ENCODE peak calls at places on chromosome 10, in seven cellular contexts. One of them, this sample, is unnamed.

GRCh38 chr10:42995537-42995936 is 81.3 kb upstream of the RET start:
- DNase-seq in left ventricle myocardium inferior: no peak
- DNase-seq in mammary epithelial cell: no peak
- DNase-seq in uterus: no peak
- DNase-seq in Peyer's patch: no peak
- DNase-seq in HCT116: no peak
- DNase-seq in IMR-90: no peak
- DNase-seq in this sample: no peak

GRCh38 chr10:124184208-124184820 is 90.9 kb upstream of the CHST15 start:
- DNase-seq in IMR-90: no peak
- DNase-seq in HCT116: no peak
- DNase-seq in uterus: no peak
- DNase-seq in left ventricle myocardium inferior: no peak
- DNase-seq in Peyer's patch: no peak
- DNase-seq in mammary epithelial cell: no peak
- DNase-seq in this sample: no peak

GRCh38 chr10:47348661-47349470 is 703 bp downstream of the RBP3 start:
- DNase-seq in uterus: no peak
- DNase-seq in IMR-90: no peak
- DNase-seq in mammary epithelial cell: no peak
- DNase-seq in Peyer's patch: no peak
- DNase-seq in left ventricle myocardium inferior: no peak
- DNase-seq in HCT116: no peak
- DNase-seq in this sample: no peak

GRCh38 chr10:18988338-18988737 is 60.3 kb upstream of the MALRD1 start:
- DNase-seq in IMR-90: no peak
- DNase-seq in HCT116: no peak
- DNase-seq in Peyer's patch: no peak
- DNase-seq in uterus: no peak
- DNase-seq in mammary epithelial cell: no peak
- DNase-seq in left ventricle myocardium inferior: no peak
- DNase-seq in this sample: no peak

GRCh38 chr10:132326925-132327324 is 5.1 kb upstream of the LRRC27 start:
- DNase-seq in left ventricle myocardium inferior: no peak
- DNase-seq in mammary epithelial cell: no peak
- DNase-seq in Peyer's patch: peak
- DNase-seq in uterus: no peak
- DNase-seq in HCT116: no peak
- DNase-seq in IMR-90: no peak
- DNase-seq in this sample: no peak

GRCh38 chr10:112375721-112376577 is 2.0 kb downstream of the ACSL5 start:
- DNase-seq in HCT116: no peak
- DNase-seq in mammary epithelial cell: no peak
- DNase-seq in IMR-90: peak
- DNase-seq in Peyer's patch: peak
- DNase-seq in left ventricle myocardium inferior: peak
- DNase-seq in uterus: peak
- DNase-seq in this sample: peak

GRCh38 chr10:4028027-4028471 is 243.0 kb upstream of the KLF6 start:
- DNase-seq in mammary epithelial cell: peak
- DNase-seq in uterus: no peak
- DNase-seq in IMR-90: peak
- DNase-seq in left ventricle myocardium inferior: no peak
- DNase-seq in HCT116: no peak
- DNase-seq in Peyer's patch: no peak
- DNase-seq in this sample: peak

GRCh38 chr10:132872658-132873057 is 69.7 kb downstream of the CFAP46 start:
- DNase-seq in mammary epithelial cell: no peak
- DNase-seq in left ventricle myocardium inferior: no peak
- DNase-seq in IMR-90: no peak
- DNase-seq in Peyer's patch: peak
- DNase-seq in uterus: peak
- DNase-seq in HCT116: no peak
- DNase-seq in this sample: no peak

GRCh38 chr10:79402951-79403350 is 42.5 kb downstream of the ZCCHC24 start:
- DNase-seq in left ventricle myocardium inferior: peak
- DNase-seq in mammary epithelial cell: no peak
- DNase-seq in uterus: peak
- DNase-seq in HCT116: no peak
- DNase-seq in IMR-90: no peak
- DNase-seq in Peyer's patch: no peak
- DNase-seq in this sample: no peak

GRCh38 chr10:42754155-42755027 is 28.2 kb upstream of the BMS1 start:
- DNase-seq in left ventricle myocardium inferior: peak
- DNase-seq in Peyer's patch: no peak
- DNase-seq in mammary epithelial cell: no peak
- DNase-seq in uterus: peak
- DNase-seq in IMR-90: no peak
- DNase-seq in HCT116: no peak
- DNase-seq in this sample: no peak

GRCh38 chr10:50385610-50386009 is 134.3 kb upstream of the ASAH2 start:
- DNase-seq in IMR-90: no peak
- DNase-seq in left ventricle myocardium inferior: peak
- DNase-seq in HCT116: no peak
- DNase-seq in mammary epithelial cell: no peak
- DNase-seq in Peyer's patch: no peak
- DNase-seq in uterus: peak
- DNase-seq in this sample: peak

GRCh38 chr10:86698207-86698940 is 30.1 kb downstream of the LDB3 start:
- DNase-seq in IMR-90: no peak
- DNase-seq in mammary epithelial cell: no peak
- DNase-seq in left ventricle myocardium inferior: no peak
- DNase-seq in Peyer's patch: no peak
- DNase-seq in HCT116: no peak
- DNase-seq in uterus: no peak
- DNase-seq in this sample: no peak

GRCh38 chr10:60848126-60848525 is 69.8 kb downstream of the CDK1 start:
- DNase-seq in uterus: peak
- DNase-seq in HCT116: no peak
- DNase-seq in Peyer's patch: no peak
- DNase-seq in IMR-90: peak
- DNase-seq in mammary epithelial cell: no peak
- DNase-seq in left ventricle myocardium inferior: no peak
- DNase-seq in this sample: peak

GRCh38 chr10:71771204-71771603 is 2.1 kb downstream of the VSIR start:
- DNase-seq in uterus: no peak
- DNase-seq in mammary epithelial cell: no peak
- DNase-seq in IMR-90: no peak
- DNase-seq in left ventricle myocardium inferior: peak
- DNase-seq in Peyer's patch: no peak
- DNase-seq in HCT116: no peak
- DNase-seq in this sample: no peak
- H3K4me3 ChIP-seq in uterus: peak
- H3K4me3 ChIP-seq in mammary epithelial cell: no peak
- H3K4me3 ChIP-seq in IMR-90: no peak
- H3K4me3 ChIP-seq in left ventricle myocardium inferior: peak
- H3K4me3 ChIP-seq in Peyer's patch: peak
- H3K4me3 ChIP-seq in HCT116: no peak
- H3K4me3 ChIP-seq in this sample: peak

GRCh38 chr10:99927719-99928280 is 81.9 kb downstream of the DNMBP start:
- DNase-seq in uterus: no peak
- DNase-seq in left ventricle myocardium inferior: no peak
- DNase-seq in HCT116: no peak
- DNase-seq in IMR-90: no peak
- DNase-seq in mammary epithelial cell: no peak
- DNase-seq in Peyer's patch: no peak
- DNase-seq in this sample: no peak
- H3K4me3 ChIP-seq in uterus: no peak
- H3K4me3 ChIP-seq in left ventricle myocardium inferior: peak
- H3K4me3 ChIP-seq in HCT116: no peak
- H3K4me3 ChIP-seq in IMR-90: no peak
- H3K4me3 ChIP-seq in mammary epithelial cell: no peak
- H3K4me3 ChIP-seq in Peyer's patch: peak
- H3K4me3 ChIP-seq in this sample: no peak

GRCh38 chr10:22477365-22478287 is 132.3 kb downstream of the SPAG6 start:
- DNase-seq in IMR-90: no peak
- DNase-seq in left ventricle myocardium inferior: no peak
- DNase-seq in uterus: no peak
- DNase-seq in Peyer's patch: no peak
- DNase-seq in HCT116: no peak
- DNase-seq in mammary epithelial cell: no peak
- DNase-seq in this sample: no peak
- H3K4me3 ChIP-seq in IMR-90: no peak
- H3K4me3 ChIP-seq in left ventricle myocardium inferior: peak
- H3K4me3 ChIP-seq in uterus: no peak
- H3K4me3 ChIP-seq in Peyer's patch: no peak
- H3K4me3 ChIP-seq in HCT116: no peak
- H3K4me3 ChIP-seq in mammary epithelial cell: no peak
- H3K4me3 ChIP-seq in this sample: no peak

GRCh38 chr10:13831711-13832110 is 244.9 kb downstream of the PRPF18 start:
- DNase-seq in mammary epithelial cell: no peak
- DNase-seq in Peyer's patch: no peak
- DNase-seq in left ventricle myocardium inferior: no peak
- DNase-seq in uterus: no peak
- DNase-seq in IMR-90: no peak
- DNase-seq in HCT116: no peak
- DNase-seq in this sample: no peak
- H3K4me3 ChIP-seq in mammary epithelial cell: no peak
- H3K4me3 ChIP-seq in Peyer's patch: no peak
- H3K4me3 ChIP-seq in left ventricle myocardium inferior: no peak
- H3K4me3 ChIP-seq in uterus: no peak
- H3K4me3 ChIP-seq in IMR-90: no peak
- H3K4me3 ChIP-seq in HCT116: no peak
- H3K4me3 ChIP-seq in this sample: no peak